ENCODE peak calls at places on chromosome 20, in eight cellular contexts. W is cardiac muscle cell; X is CD8-positive, alpha-beta T cell; I is GM23248; G is ascending aorta; N is CD4-positive, CD25-positive, alpha-beta regulatory T cell; V is endodermal cell; F is sigmoid colon. B is an unnamed sample.

GRCh38 chr20:44133424-44133823 is 53.6 kb downstream of the JPH2 start:
- DNase-seq in W (no peak), X (no peak), I (no peak), G (no peak), N (peak; percentile 14), V (peak; percentile 49), F (peak; percentile 66), B (no peak)

GRCh38 chr20:64157878-64158277 is 6.4 kb upstream of the MYT1 start:
- DNase-seq in W (no peak), X (no peak), I (no peak), G (no peak), N (no peak), V (no peak), F (no peak), B (no peak)

GRCh38 chr20:61430228-61430624 is 178.2 kb downstream of the CDH4 start:
- DNase-seq in W (no peak), X (no peak), I (no peak), G (no peak), N (no peak), V (no peak), F (no peak), B (no peak)

GRCh38 chr20:19921349-19921793 is 95.8 kb upstream of the NAA20 start:
- DNase-seq in W (no peak), X (no peak), I (peak; percentile 76), G (peak; percentile 64), N (no peak), V (peak; percentile 78), F (no peak), B (no peak)

GRCh38 chr20:16748058-16748457 is at the start of gene OTOR:
- DNase-seq in W (no peak), X (no peak), I (no peak), G (no peak), N (no peak), V (no peak), F (no peak), B (no peak)

GRCh38 chr20:44431502-44432234 is 44.0 kb upstream of the TTPAL start:
- DNase-seq in W (peak; percentile 45), X (no peak), I (no peak), G (no peak), N (no peak), V (no peak), F (no peak), B (no peak)

GRCh38 chr20:1888796-1889463 is 6.3 kb upstream of the SIRPA start:
- DNase-seq in W (peak; percentile 64), X (no peak), I (peak; percentile 53), G (no peak), N (no peak), V (peak; percentile 66), F (peak; percentile 71), B (no peak)

GRCh38 chr20:8414611-8415274 is 282.7 kb downstream of the PLCB1 start:
- DNase-seq in W (peak; percentile 79), X (no peak), I (peak; percentile 69), G (no peak), N (no peak), V (no peak), F (no peak), B (no peak)

GRCh38 chr20:62614961-62615680 is 27.2 kb upstream of the SLCO4A1 start:
- DNase-seq in W (no peak), X (no peak), I (no peak), G (no peak), N (no peak), V (no peak), F (no peak), B (no peak)

GRCh38 chr20:23244207-23244915 is 106.2 kb upstream of the NXT1 start:
- DNase-seq in W (peak; percentile 31), X (no peak), I (peak; percentile 73), G (no peak), N (no peak), V (no peak), F (no peak), B (no peak)

GRCh38 chr20:35673884-35674283 is 9.2 kb upstream of the CPNE1 start:
- DNase-seq in W (no peak), X (no peak), I (no peak), G (no peak), N (no peak), V (no peak), F (peak; percentile 44), B (no peak)

GRCh38 chr20:36569847-36570429 is 3.5 kb upstream of the TGIF2 start:
- DNase-seq in W (peak; percentile 73), X (no peak), I (peak; percentile 76), G (no peak), N (no peak), V (peak; percentile 69), F (no peak), B (no peak)

GRCh38 chr20:3646651-3647050 is 16.5 kb downstream of the GFRA4 start:
- DNase-seq in W (no peak), X (no peak), I (no peak), G (no peak), N (no peak), V (no peak), F (no peak), B (no peak)

GRCh38 chr20:46683939-46684750 is 5.1 kb downstream of the TP53RK start:
- DNase-seq in W (peak; percentile 84), X (no peak), I (peak; percentile 85), G (peak; percentile 69), N (no peak), V (peak; percentile 90), F (peak; percentile 72), B (no peak)

GRCh38 chr20:46207031-46207549 is 89.0 kb downstream of the CD40 start:
- DNase-seq in W (no peak), X (no peak), I (peak; percentile 16), G (no peak), N (no peak), V (no peak), F (no peak), B (no peak)

GRCh38 chr20:36351937-36352336 is 45.8 kb downstream of the DLGAP4 start:
- DNase-seq in W (no peak), X (no peak), I (no peak), G (no peak), N (no peak), V (no peak), F (no peak), B (no peak)

GRCh38 chr20:18989736-18990474 is 176.3 kb downstream of the SCP2D1 start:
- DNase-seq in W (no peak), X (no peak), I (no peak), G (peak; percentile 63), N (no peak), V (no peak), F (peak; percentile 92), B (no peak)

GRCh38 chr20:54350415-54350814 is 125.0 kb upstream of the DOK5 start:
- DNase-seq in W (peak; percentile 73), X (no peak), I (peak; percentile 34), G (no peak), N (no peak), V (no peak), F (no peak), B (no peak)

GRCh38 chr20:52012093-52012492 is 179.5 kb downstream of the ZFP64 start:
- DNase-seq in W (no peak), X (no peak), I (no peak), G (no peak), N (no peak), V (no peak), F (no peak), B (no peak)

GRCh38 chr20:51784299-51784698 is 16.1 kb upstream of the ATP9A start:
- DNase-seq in W (no peak), X (no peak), I (no peak), G (no peak), N (no peak), V (no peak), F (no peak), B (no peak)

GRCh38 chr20:289693-290080 is 863 bp downstream of the C20orf96 start:
- DNase-seq in W (peak; percentile 15), X (no peak), I (peak; percentile 23), G (no peak), N (peak; percentile 18), V (no peak), F (no peak), B (no peak)

GRCh38 chr20:8127553-8128255 is 4.4 kb upstream of the PLCB1 start:
- DNase-seq in W (no peak), X (no peak), I (no peak), G (no peak), N (no peak), V (no peak), F (no peak), B (no peak)

GRCh38 chr20:38247166-38247509 is 13.4 kb downstream of the KIAA1755 start:
- DNase-seq in W (no peak), X (no peak), I (no peak), G (no peak), N (no peak), V (no peak), F (no peak), B (no peak)

GRCh38 chr20:50731930-50732690 is 730 bp downstream of the PARD6B start:
- DNase-seq in W (no peak), X (no peak), I (no peak), G (no peak), N (peak; percentile 26), V (peak; percentile 75), F (no peak), B (no peak)

GRCh38 chr20:50734730-50735679 is 3.6 kb downstream of the PARD6B start:
- DNase-seq in W (no peak), X (no peak), I (no peak), G (no peak), N (no peak), V (peak; percentile 22), F (no peak), B (no peak)

GRCh38 chr20:50731055-50731929 is at the start of gene PARD6B:
- DNase-seq in W (peak; percentile 96), X (peak; percentile 99), I (peak; percentile 96), G (peak; percentile 98), N (peak; percentile 99), V (peak; percentile 100), F (peak; percentile 98), B (peak; percentile 95)

GRCh38 chr20:50735813-50736212 is 4.4 kb downstream of the PARD6B start:
- DNase-seq in W (no peak), X (no peak), I (peak; percentile 19), G (no peak), N (no peak), V (no peak), F (no peak), B (no peak)

GRCh38 chr20:50733644-50734349 is 2.4 kb downstream of the PARD6B start:
- DNase-seq in W (no peak), X (no peak), I (no peak), G (no peak), N (no peak), V (no peak), F (no peak), B (no peak)
- H3K27ac ChIP-seq in W (peak overlapping the region; percentile 95), X (no peak overlapping the region), I (no peak overlapping the region), G (no peak overlapping the region), N (no peak overlapping the region), V (no peak overlapping the region), F (no peak overlapping the region), B (peak overlapping the region; percentile 99)

GRCh38 chr20:60236613-60237012 is 278.4 kb downstream of the CDH26 start:
- DNase-seq in W (no peak), X (no peak), I (no peak), G (no peak), N (no peak), V (no peak), F (no peak), B (no peak)
- H3K27me3 ChIP-seq in W (no peaks in the 10 kb centered on the region), X (no peaks in the 10 kb centered on the region), I (no peaks in the 10 kb centered on the region), G (no peaks in the 10 kb centered on the region), N (peaks cover 2% of the 10 kb centered on the region), V (no peaks in the 10 kb centered on the region), F (no peaks in the 10 kb centered on the region), B (no peaks in the 10 kb centered on the region)

GRCh38 chr20:58374027-58374850 is 14.8 kb upstream of the VAPB start:
- DNase-seq in W (no peak), X (no peak), I (no peak), G (no peak), N (no peak), V (peak; percentile 69), F (no peak), B (no peak)
- H3K27ac ChIP-seq in W (no peak overlapping the region), X (no peak overlapping the region), I (no peak overlapping the region), G (no peak overlapping the region), N (no peak overlapping the region), V (peak overlapping the region; percentile 34), F (no peak overlapping the region), B (no peak overlapping the region)

GRCh38 chr20:31956556-31957220 is 4.8 kb upstream of the PDRG1 start:
- DNase-seq in W (no peak), X (no peak), I (no peak), G (no peak), N (no peak), V (no peak), F (no peak), B (no peak)
- H3K27me3 ChIP-seq in W (peaks cover 6% of the 10 kb centered on the region), X (no peaks in the 10 kb centered on the region), I (peaks cover 23% of the 10 kb centered on the region), G (no peaks in the 10 kb centered on the region), N (peaks cover 3% of the 10 kb centered on the region), V (peaks cover 16% of the 10 kb centered on the region), F (peaks cover 7% of the 10 kb centered on the region), B (no peaks in the 10 kb centered on the region)

B was measured in Panc1.